ENCODE peak calls at places on chromosome 11, in four cellular contexts. One of them, this sample, is unnamed.

GRCh38 chr11:9150501-9150900 is 59.1 kb upstream of the SCUBE2 start:
- DNase-seq in NCI-H1092: no peak
- DNase-seq in fibroblast of lung: peak
- DNase-seq in HT1080: peak
- DNase-seq in this sample: peak

GRCh38 chr11:20038364-20038893 is 121.8 kb downstream of the DBX1 start:
- DNase-seq in NCI-H1092: no peak
- DNase-seq in fibroblast of lung: no peak
- DNase-seq in HT1080: no peak
- DNase-seq in this sample: no peak

GRCh38 chr11:127926721-127927120 is 660.6 kb downstream of the ETS1 start:
- DNase-seq in NCI-H1092: no peak
- DNase-seq in fibroblast of lung: no peak
- DNase-seq in HT1080: no peak
- DNase-seq in this sample: no peak

GRCh38 chr11:68032003-68032402 is 1.5 kb downstream of the NDUFS8 start:
- DNase-seq in NCI-H1092: no peak
- DNase-seq in fibroblast of lung: no peak
- DNase-seq in HT1080: no peak
- DNase-seq in this sample: no peak

GRCh38 chr11:63845305-63845704 is 6.4 kb downstream of the MARK2 start:
- DNase-seq in NCI-H1092: no peak
- DNase-seq in fibroblast of lung: peak
- DNase-seq in HT1080: peak
- DNase-seq in this sample: peak

GRCh38 chr11:118643142-118643994 is 36.0 kb downstream of the PHLDB1 start:
- DNase-seq in fibroblast of lung: no peak
- DNase-seq in HT1080: no peak
- DNase-seq in NCI-H1092: no peak
- DNase-seq in this sample: no peak

GRCh38 chr11:109668973-109669634 is 247.1 kb downstream of the C11orf87 start:
- DNase-seq in fibroblast of lung: no peak
- DNase-seq in HT1080: no peak
- DNase-seq in NCI-H1092: no peak
- DNase-seq in this sample: peak

GRCh38 chr11:79060081-79060480 is 380.7 kb downstream of the TENM4 start:
- DNase-seq in NCI-H1092: no peak
- DNase-seq in fibroblast of lung: no peak
- DNase-seq in HT1080: no peak
- DNase-seq in this sample: no peak

GRCh38 chr11:2272241-2272945 is 2.0 kb upstream of the ASCL2 start:
- DNase-seq in fibroblast of lung: no peak
- DNase-seq in NCI-H1092: no peak
- DNase-seq in HT1080: no peak
- DNase-seq in this sample: no peak

GRCh38 chr11:119509969-119510401 is 87.0 kb upstream of the THY1 start:
- DNase-seq in fibroblast of lung: peak
- DNase-seq in HT1080: peak
- DNase-seq in NCI-H1092: no peak
- DNase-seq in this sample: peak

GRCh38 chr11:63667993-63668392 is 3.2 kb downstream of the ATL3 start:
- DNase-seq in NCI-H1092: no peak
- DNase-seq in fibroblast of lung: peak
- DNase-seq in HT1080: peak
- DNase-seq in this sample: peak

GRCh38 chr11:44078794-44079193 is 12.7 kb downstream of the ACCS start:
- DNase-seq in fibroblast of lung: no peak
- DNase-seq in HT1080: no peak
- DNase-seq in NCI-H1092: no peak
- DNase-seq in this sample: no peak

GRCh38 chr11:282171-282570 is 4.0 kb downstream of the NLRP6 start:
- DNase-seq in fibroblast of lung: no peak
- DNase-seq in NCI-H1092: no peak
- DNase-seq in HT1080: no peak
- DNase-seq in this sample: no peak

GRCh38 chr11:9016916-9017642 is 13.3 kb upstream of the NRIP3 start:
- DNase-seq in fibroblast of lung: no peak
- DNase-seq in NCI-H1092: no peak
- DNase-seq in HT1080: peak
- DNase-seq in this sample: no peak

GRCh38 chr11:67371549-67372231 is 1.7 kb downstream of the CLCF1 start:
- DNase-seq in NCI-H1092: no peak
- DNase-seq in HT1080: no peak
- DNase-seq in fibroblast of lung: peak
- DNase-seq in this sample: no peak

GRCh38 chr11:1640076-1640946 is 10.7 kb downstream of the KRTAP5-5 start:
- DNase-seq in HT1080: no peak
- DNase-seq in fibroblast of lung: peak
- DNase-seq in NCI-H1092: peak
- DNase-seq in this sample: peak

GRCh38 chr11:78061921-78062311 is 1.7 kb upstream of the THRSP start:
- DNase-seq in HT1080: no peak
- DNase-seq in NCI-H1092: no peak
- DNase-seq in fibroblast of lung: no peak
- DNase-seq in this sample: no peak

GRCh38 chr11:87265132-87265531 is 227.4 kb downstream of the TMEM135 start:
- DNase-seq in NCI-H1092: no peak
- DNase-seq in HT1080: peak
- DNase-seq in fibroblast of lung: peak
- DNase-seq in this sample: peak

GRCh38 chr11:34566736-34567135 is 53.1 kb upstream of the ELF5 start:
- DNase-seq in HT1080: no peak
- DNase-seq in fibroblast of lung: no peak
- DNase-seq in NCI-H1092: no peak
- DNase-seq in this sample: no peak

GRCh38 chr11:2562181-2562581 is 117.4 kb downstream of the KCNQ1 start:
- DNase-seq in NCI-H1092: no peak
- DNase-seq in fibroblast of lung: no peak
- DNase-seq in HT1080: no peak
- DNase-seq in this sample: no peak

GRCh38 chr11:68121067-68121899 is at the start of gene CHKA:
- DNase-seq in NCI-H1092: peak
- DNase-seq in fibroblast of lung: peak
- DNase-seq in HT1080: peak
- DNase-seq in this sample: peak

GRCh38 chr11:69238562-69239319 is 55.2 kb upstream of the MYEOV start:
- DNase-seq in HT1080: no peak
- DNase-seq in fibroblast of lung: no peak
- DNase-seq in NCI-H1092: no peak
- DNase-seq in this sample: no peak

GRCh38 chr11:14577835-14578529 is 57.8 kb upstream of the PSMA1 start:
- DNase-seq in HT1080: no peak
- DNase-seq in NCI-H1092: no peak
- DNase-seq in fibroblast of lung: no peak
- DNase-seq in this sample: no peak

GRCh38 chr11:97610000-97610399 is 1220.2 kb downstream of the JRKL start:
- DNase-seq in NCI-H1092: no peak
- DNase-seq in HT1080: no peak
- DNase-seq in fibroblast of lung: peak
- DNase-seq in this sample: no peak

GRCh38 chr11:116700586-116701220 is 72.1 kb downstream of the BUD13 start:
- DNase-seq in fibroblast of lung: no peak
- DNase-seq in HT1080: no peak
- DNase-seq in NCI-H1092: no peak
- DNase-seq in this sample: no peak

GRCh38 chr11:117189941-117190544 is 9.1 kb upstream of the TAGLN start:
- DNase-seq in fibroblast of lung: no peak
- DNase-seq in NCI-H1092: no peak
- DNase-seq in HT1080: no peak
- DNase-seq in this sample: no peak

GRCh38 chr11:64208086-64208795 is 1.7 kb downstream of the FERMT3 start:
- DNase-seq in HT1080: no peak
- DNase-seq in fibroblast of lung: no peak
- DNase-seq in NCI-H1092: no peak
- DNase-seq in this sample: no peak

GRCh38 chr11:127640822-127641485 is 640.4 kb upstream of the KIRREL3 start:
- DNase-seq in NCI-H1092: no peak
- DNase-seq in fibroblast of lung: no peak
- DNase-seq in HT1080: peak
- DNase-seq in this sample: peak

GRCh38 chr11:108664241-108664640 is 628 bp upstream of the DDX10 start:
- DNase-seq in fibroblast of lung: no peak
- DNase-seq in HT1080: no peak
- DNase-seq in NCI-H1092: no peak
- DNase-seq in this sample: no peak

GRCh38 chr11:82927264-82927880 is 25.8 kb downstream of the DDIAS start:
- DNase-seq in NCI-H1092: peak
- DNase-seq in HT1080: peak
- DNase-seq in fibroblast of lung: peak
- DNase-seq in this sample: peak

GRCh38 chr11:17578296-17578695 is 31.2 kb downstream of the OTOG start:
- DNase-seq in HT1080: no peak
- DNase-seq in NCI-H1092: no peak
- DNase-seq in fibroblast of lung: no peak
- DNase-seq in this sample: no peak

GRCh38 chr11:117551761-117552343 is 224.2 kb downstream of the CEP164 start:
- DNase-seq in fibroblast of lung: no peak
- DNase-seq in NCI-H1092: no peak
- DNase-seq in HT1080: no peak
- DNase-seq in this sample: no peak

GRCh38 chr11:79547256-79547655 is 106.4 kb upstream of the TENM4 start:
- DNase-seq in HT1080: no peak
- DNase-seq in fibroblast of lung: no peak
- DNase-seq in NCI-H1092: no peak
- DNase-seq in this sample: no peak

GRCh38 chr11:47220401-47220821 is 5.6 kb downstream of the DDB2 start:
- DNase-seq in fibroblast of lung: peak
- DNase-seq in HT1080: peak
- DNase-seq in NCI-H1092: no peak
- DNase-seq in this sample: no peak

GRCh38 chr11:100151944-100152343 is 535.1 kb upstream of the ARHGAP42 start:
- DNase-seq in HT1080: peak
- DNase-seq in NCI-H1092: no peak
- DNase-seq in fibroblast of lung: no peak
- DNase-seq in this sample: peak

GRCh38 chr11:96026310-96026709 is 102.4 kb upstream of the MTMR2 start:
- DNase-seq in fibroblast of lung: no peak
- DNase-seq in NCI-H1092: no peak
- DNase-seq in HT1080: no peak
- DNase-seq in this sample: no peak

GRCh38 chr11:131349368-131350086 is 20.9 kb upstream of the NTM start:
- DNase-seq in fibroblast of lung: no peak
- DNase-seq in HT1080: no peak
- DNase-seq in NCI-H1092: no peak
- DNase-seq in this sample: no peak

GRCh38 chr11:37089439-37089838 is 491.4 kb upstream of the RAG2 start:
- DNase-seq in fibroblast of lung: no peak
- DNase-seq in NCI-H1092: no peak
- DNase-seq in HT1080: no peak
- DNase-seq in this sample: no peak

GRCh38 chr11:17328856-17329490 is 22.6 kb upstream of the NCR3LG1 start:
- DNase-seq in NCI-H1092: peak
- DNase-seq in fibroblast of lung: no peak
- DNase-seq in HT1080: no peak
- DNase-seq in this sample: no peak

This sample was measured in mammary epithelial cell.